ENCODE peak calls at places on chromosomes 7 and 10, in five cellular contexts. T is CD4-positive, CD25-positive, alpha-beta regulatory T cell; Q is ovary; I is OCI-LY7; X is K562. O is an unnamed sample. For H3K4me1, the result is how much of the 10 kb centered on the place peaks cover.

GRCh38 chr7:50553973-50554372 is 11.2 kb downstream of the DDC start:
- DNase-seq in T (no peak), Q (no peak), I (no peak), X (no peak), O (no peak)

GRCh38 chr10:45627412-45628048 is 45.0 kb downstream of the ZFAND4 start:
- DNase-seq in T (no peak), Q (peak), I (no peak), X (no peak), O (no peak)

GRCh38 chr7:40742270-40742669 is 607.5 kb downstream of the SUGCT start:
- DNase-seq in T (no peak), Q (no peak), I (no peak), X (no peak), O (no peak)

GRCh38 chr10:48251152-48251524 is 23.4 kb downstream of the FRMPD2 start:
- DNase-seq in T (no peak), Q (no peak), I (no peak), X (no peak), O (no peak)

GRCh38 chr7:45118292-45118691 is 6.8 kb upstream of the TBRG4 start:
- DNase-seq in T (no peak), Q (no peak), I (no peak), X (no peak), O (no peak)

GRCh38 chr7:157010588-157011332 is at the start of gene MNX1:
- DNase-seq in T (peak), Q (no peak), I (peak), X (peak), O (no peak)

GRCh38 chr10:90168244-90168643 is 466.9 kb downstream of the KIF20B start:
- DNase-seq in T (no peak), Q (no peak), I (no peak), X (no peak), O (no peak)

GRCh38 chr7:148031816-148032215 is 558.8 kb upstream of the C7orf33 start:
- DNase-seq in T (no peak), Q (no peak), I (no peak), X (no peak), O (no peak)

GRCh38 chr7:112907658-112908057 is 117.5 kb upstream of the TMEM168 start:
- DNase-seq in T (no peak), Q (no peak), I (no peak), X (no peak), O (no peak)

GRCh38 chr10:9097991-9098306 is 1043.5 kb downstream of the GATA3 start:
- DNase-seq in T (no peak), Q (no peak), I (no peak), X (no peak), O (no peak)

GRCh38 chr10:71250842-71251241 is 38.5 kb downstream of the UNC5B start:
- DNase-seq in T (no peak), Q (no peak), I (no peak), X (no peak), O (no peak)

GRCh38 chr10:29804025-29804852 is 169.5 kb upstream of the SVIL start:
- DNase-seq in T (no peak), Q (no peak), I (no peak), X (no peak), O (no peak)

GRCh38 chr10:114470956-114471905 is 66.9 kb upstream of the AFAP1L2 start:
- DNase-seq in T (peak), Q (peak), I (peak), X (peak), O (peak)

GRCh38 chr7:157962458-157963306 is 624.9 kb downstream of the PTPRN2 start:
- DNase-seq in T (no peak), Q (no peak), I (no peak), X (no peak), O (no peak)

GRCh38 chr7:132560825-132561529 is 15.3 kb downstream of the PLXNA4 start:
- DNase-seq in T (peak), Q (no peak), I (no peak), X (no peak), O (no peak)

GRCh38 chr7:35437619-35438275 is 183.8 kb upstream of the TBX20 start:
- DNase-seq in T (no peak), Q (no peak), I (no peak), X (no peak), O (no peak)

GRCh38 chr7:150444141-150444540 is 6.3 kb upstream of the GIMAP8 start:
- DNase-seq in T (no peak), Q (no peak), I (no peak), X (no peak), O (no peak)

GRCh38 chr10:35781643-35782035 is 139.5 kb upstream of the FZD8 start:
- DNase-seq in T (peak), Q (no peak), I (peak), X (peak), O (no peak)

GRCh38 chr7:25894902-25895791 is 256.9 kb upstream of the NFE2L3 start:
- DNase-seq in T (peak), Q (peak), I (peak), X (peak), O (peak)

GRCh38 chr7:44313621-44314031 is 11.8 kb downstream of the CAMK2B start:
- DNase-seq in T (no peak), Q (no peak), I (no peak), X (no peak), O (no peak)

GRCh38 chr10:6175329-6176055 is 27.2 kb upstream of the PFKFB3 start:
- DNase-seq in T (no peak), Q (no peak), I (no peak), X (no peak), O (no peak)

GRCh38 chr7:29071203-29071804 is 75.0 kb downstream of the CPVL start:
- DNase-seq in T (no peak), Q (no peak), I (no peak), X (no peak), O (no peak)

GRCh38 chr7:51062222-51062987 is 254.2 kb downstream of the COBL start:
- DNase-seq in T (no peak), Q (no peak), I (no peak), X (no peak), O (no peak)

GRCh38 chr7:13028036-13028730 is 340.8 kb downstream of the ARL4A start:
- DNase-seq in T (no peak), Q (no peak), I (no peak), X (no peak), O (no peak)

GRCh38 chr7:35646289-35647033 is 48.5 kb downstream of the HERPUD2 start:
- DNase-seq in T (no peak), Q (no peak), I (no peak), X (no peak), O (no peak)

GRCh38 chr7:29442146-29442545 is 121.5 kb upstream of the PRR15 start:
- DNase-seq in T (no peak), Q (no peak), I (no peak), X (no peak), O (no peak)

GRCh38 chr10:131246775-131247174 is 64.7 kb downstream of the TCERG1L start:
- DNase-seq in T (no peak), Q (no peak), I (no peak), X (no peak), O (no peak)

GRCh38 chr7:150737265-150738055 is at the start of gene GIMAP5:
- DNase-seq in T (peak), Q (no peak), I (no peak), X (no peak), O (no peak)

GRCh38 chr10:12719365-12719764 is 282.1 kb downstream of the CCDC3 start:
- DNase-seq in T (no peak), Q (no peak), I (no peak), X (no peak), O (no peak)

GRCh38 chr7:36005286-36005685 is 147.8 kb upstream of the EEPD1 start:
- DNase-seq in T (no peak), Q (no peak), I (no peak), X (no peak), O (no peak)

GRCh38 chr7:117164578-117164977 is 158.3 kb downstream of the WNT2 start:
- DNase-seq in T (no peak), Q (no peak), I (no peak), X (no peak), O (no peak)

GRCh38 chr7:16084370-16084769 is 337.0 kb downstream of the CRPPA start:
- DNase-seq in T (no peak), Q (no peak), I (no peak), X (no peak), O (no peak)

GRCh38 chr10:80459047-80459865 is 5.1 kb downstream of the TSPAN14 start:
- DNase-seq in T (peak), Q (no peak), I (peak), X (peak), O (no peak)

GRCh38 chr7:29483219-29484104 is 80.2 kb upstream of the PRR15 start:
- DNase-seq in T (no peak), Q (no peak), I (no peak), X (no peak), O (peak)

GRCh38 chr10:69491611-69492010 is 40.3 kb downstream of the TSPAN15 start:
- DNase-seq in T (no peak), Q (no peak), I (no peak), X (no peak), O (peak)
- H3K4me1 ChIP-seq in T (under half), Q (under half), I (under half), X (under half), O (under half)

DNA sequence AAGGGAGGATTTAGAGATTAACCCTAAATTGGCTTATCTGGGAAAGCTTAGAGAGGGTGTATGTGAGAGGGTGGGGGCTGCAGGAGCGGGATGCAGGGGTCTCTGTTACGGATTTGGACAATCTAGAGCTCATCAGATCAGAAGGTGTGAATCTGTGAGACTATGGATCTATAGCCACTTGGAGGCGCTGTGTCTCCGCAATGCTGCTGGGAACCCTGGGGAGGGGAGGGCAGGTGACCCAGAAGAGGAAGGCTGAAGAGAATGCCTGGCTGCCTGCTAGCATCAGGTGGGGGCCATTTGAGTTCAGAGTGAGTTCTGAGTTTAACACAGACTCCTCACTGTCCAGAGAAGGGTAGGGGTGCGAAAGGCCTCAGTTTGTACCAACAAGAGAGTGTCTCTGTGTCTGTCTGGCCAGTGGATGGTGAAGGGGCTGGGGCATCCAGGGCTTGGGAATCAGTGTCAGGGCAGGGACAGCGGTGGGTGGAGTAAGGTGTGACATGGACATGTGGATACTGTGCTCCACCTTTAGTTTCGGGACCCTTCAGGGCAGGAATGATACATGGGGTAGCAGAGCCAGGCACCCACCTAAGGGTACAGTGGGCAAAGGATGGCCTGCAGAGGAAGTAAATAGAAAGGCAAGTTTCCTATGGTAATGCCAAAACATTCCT is 187.3 kb upstream of the PRSS58 start:
- DNase-seq in T (peak), Q (no peak), I (peak), X (no peak), O (no peak)
- H3K4me1 ChIP-seq in T (under half), Q (under half), I (under half), X (under half), O (under half)

DNA sequence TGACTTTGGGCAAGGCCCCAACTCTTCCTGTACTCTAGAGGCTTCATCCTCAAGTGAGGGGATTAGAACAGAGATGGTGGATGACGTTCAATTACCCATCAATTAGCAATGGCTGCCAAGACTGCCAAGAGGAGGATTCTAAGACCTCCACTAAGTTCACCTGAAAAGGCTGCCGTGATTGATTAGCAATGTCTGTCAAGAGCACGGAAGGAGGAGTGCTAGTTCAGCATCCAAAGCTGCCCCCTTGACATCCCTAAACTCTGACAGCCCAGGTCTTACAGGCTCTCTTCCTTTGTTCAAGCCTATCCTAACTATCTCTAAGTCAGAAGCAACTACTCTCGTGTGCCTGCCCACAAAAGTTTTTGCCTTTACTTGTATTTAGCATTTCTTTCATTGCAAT is 68.4 kb downstream of the FAM53B start:
- DNase-seq in T (no peak), Q (no peak), I (no peak), X (no peak), O (no peak)
- H3K4me1 ChIP-seq in T (half or more), Q (under half), I (under half), X (under half), O (under half)

GRCh38 chr7:98728555-98728954 is 111.5 kb downstream of the NPTX2 start:
- DNase-seq in T (no peak), Q (no peak), I (no peak), X (no peak), O (no peak)
- H3K4me1 ChIP-seq in T (under half), Q (under half), I (under half), X (under half), O (under half)